ENCODE peak calls at places on chromosomes 5 and 9, in six cellular contexts. C is astrocyte, H is HepG2, M is SK-N-SH, O is fibroblast of lung, U is hepatocyte. A is an unnamed sample.

GRCh38 chr9:127307802-127308201 is 43.2 kb downstream of the GARNL3 start:
- DNase-seq in U (no peak), C (no peak), M (no peak), H (no peak), O (no peak), A (no peak)

GRCh38 chr5:122849746-122850145 is 4.3 kb downstream of the SNX24 start:
- DNase-seq in M (no peak), O (peak; percentile 51), U (peak; percentile 50), C (peak; percentile 29), H (no peak), A (no peak)

GRCh38 chr5:59816901-59817300 is 76.6 kb downstream of the PDE4D start:
- DNase-seq in M (no peak), H (no peak), U (no peak), C (no peak), O (no peak), A (no peak)

GRCh38 chr5:108707145-108707544 is 40.6 kb upstream of the FER start:
- DNase-seq in H (no peak), O (no peak), C (no peak), U (no peak), M (no peak), A (no peak)

GRCh38 chr9:74577956-74578355 is 80.8 kb downstream of the RORB start:
- DNase-seq in C (no peak), O (no peak), H (peak; percentile 9), M (no peak), U (peak; percentile 10), A (peak; percentile 11)

GRCh38 chr5:81749186-81749561 is 1.7 kb downstream of the SSBP2 start:
- DNase-seq in C (no peak), O (no peak), M (no peak), H (no peak), U (peak; percentile 10), A (peak; percentile 22)

GRCh38 chr5:427415-428087 is 15.4 kb upstream of the EXOC3 start:
- DNase-seq in O (no peak), H (no peak), U (no peak), C (no peak), M (no peak), A (no peak)

GRCh38 chr9:127428348-127428747 is 4.2 kb downstream of the ZNF79 start:
- DNase-seq in M (no peak), U (no peak), O (no peak), H (no peak), C (no peak), A (no peak)

GRCh38 chr9:77486463-77486862 is 161.7 kb downstream of the GNA14 start:
- DNase-seq in U (no peak), H (no peak), O (no peak), M (no peak), C (no peak), A (no peak)

GRCh38 chr9:133656211-133657119 is 20.3 kb downstream of the DBH start:
- DNase-seq in C (no peak), M (no peak), U (no peak), H (no peak), O (no peak), A (no peak)

GRCh38 chr5:6328173-6328572 is 50.2 kb downstream of the MED10 start:
- DNase-seq in C (peak; percentile 0), M (no peak), U (peak; percentile 64), O (peak; percentile 6), H (peak; percentile 12), A (peak; percentile 85)

GRCh38 chr5:4295663-4296339 is 700.2 kb downstream of the IRX1 start:
- DNase-seq in C (peak; percentile 4), M (peak; percentile 45), U (peak; percentile 51), O (peak; percentile 9), H (no peak), A (peak; percentile 86)

GRCh38 chr5:10885026-10885425 is 124.0 kb upstream of the DAP start:
- DNase-seq in U (no peak), O (peak; percentile 96), H (no peak), C (peak; percentile 95), M (no peak), A (no peak)

GRCh38 chr9:14403112-14403511 is 89.2 kb upstream of the NFIB start:
- DNase-seq in O (no peak), C (no peak), H (no peak), U (no peak), M (no peak), A (no peak)

GRCh38 chr5:148794275-148794674 is 32.1 kb upstream of the ADRB2 start:
- DNase-seq in C (no peak), H (no peak), O (no peak), U (no peak), M (no peak), A (no peak)

GRCh38 chr9:98993570-98993945 is 49.9 kb downstream of the COL15A1 start:
- DNase-seq in U (no peak), O (no peak), M (no peak), C (no peak), H (no peak), A (no peak)

GRCh38 chr9:98994226-98995058 is 50.7 kb downstream of the COL15A1 start:
- DNase-seq in C (no peak), O (no peak), M (no peak), H (no peak), U (no peak), A (no peak)

GRCh38 chr9:98991981-98992884 is 48.5 kb downstream of the COL15A1 start:
- DNase-seq in H (no peak), C (no peak), M (no peak), O (no peak), U (no peak), A (no peak)

GRCh38 chr9:98995059-98995665 is 51.5 kb downstream of the COL15A1 start:
- DNase-seq in U (no peak), M (no peak), H (no peak), O (no peak), C (no peak), A (no peak)

GRCh38 chr9:98992885-98993569 is 49.3 kb downstream of the COL15A1 start:
- DNase-seq in H (no peak), C (no peak), O (no peak), M (no peak), U (no peak), A (no peak)
- H3K4me2 ChIP-seq in H (no peak overlapping the region), C (no peak overlapping the region), O (no peak overlapping the region), M (no peak overlapping the region), U (no peak overlapping the region), A (no peak overlapping the region)

DNA sequence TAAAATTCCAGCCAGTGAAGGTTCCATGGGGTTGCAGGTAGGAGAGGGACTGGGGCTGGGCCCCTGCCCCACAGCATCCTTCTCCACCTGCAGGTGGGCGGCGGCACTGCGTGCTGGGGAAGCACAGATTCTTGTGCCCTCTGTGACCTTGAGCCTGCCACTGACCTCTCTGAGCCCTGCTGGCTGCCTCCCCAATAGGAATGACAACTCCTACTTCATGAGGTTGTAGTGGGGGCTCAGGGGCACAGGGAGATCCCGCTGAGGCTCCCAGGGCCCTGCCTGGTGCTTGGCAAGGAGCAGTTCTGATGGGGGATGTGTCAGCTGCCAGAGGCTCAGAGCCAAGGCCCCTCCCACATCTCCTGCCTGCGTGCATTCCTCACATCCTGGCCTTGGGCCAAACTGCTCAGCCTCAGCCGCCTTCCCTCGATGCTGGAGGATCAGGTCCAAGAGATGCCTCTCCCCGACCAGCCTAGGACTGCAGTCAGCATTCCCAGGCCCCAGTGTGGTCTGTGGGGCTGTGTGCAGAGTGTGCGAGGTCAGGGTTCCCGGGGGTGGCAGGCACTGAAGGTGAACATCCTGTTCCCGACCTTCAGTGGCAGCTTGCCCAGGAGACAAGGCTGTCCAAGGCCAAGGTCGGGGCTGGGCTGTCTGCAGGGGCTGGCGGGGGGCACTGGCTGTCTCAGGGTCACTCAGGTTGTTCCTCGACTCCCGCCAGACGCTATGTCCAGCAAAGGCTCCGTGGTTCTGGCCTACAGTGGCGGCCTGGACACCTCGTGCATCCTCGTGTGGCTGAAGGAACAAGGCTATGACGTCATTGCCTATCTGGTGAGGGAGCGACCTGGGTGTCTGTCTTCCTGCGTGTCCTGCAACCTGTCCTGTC is 7.0 kb downstream of the ASS1 start:
- DNase-seq in M (peak; percentile 81), H (peak; percentile 61), O (peak; percentile 93), C (peak; percentile 89), U (peak; percentile 96), A (no peak)
- H3K4me2 ChIP-seq in M (peak overlapping the region; percentile 34), H (peak overlapping the region; percentile 62), O (peak overlapping the region; percentile 68), C (peak overlapping the region; percentile 45), U (peak overlapping the region; percentile 55), A (no peak overlapping the region)

GRCh38 chr5:35145671-35146317 is 84.5 kb downstream of the PRLR start:
- DNase-seq in M (no peak), U (no peak), H (no peak), C (no peak), O (no peak), A (no peak)
- H3K4me2 ChIP-seq in M (no peak overlapping the region), U (no peak overlapping the region), H (no peak overlapping the region), C (peak overlapping the region; percentile 3), O (no peak overlapping the region), A (no peak overlapping the region)

DNA sequence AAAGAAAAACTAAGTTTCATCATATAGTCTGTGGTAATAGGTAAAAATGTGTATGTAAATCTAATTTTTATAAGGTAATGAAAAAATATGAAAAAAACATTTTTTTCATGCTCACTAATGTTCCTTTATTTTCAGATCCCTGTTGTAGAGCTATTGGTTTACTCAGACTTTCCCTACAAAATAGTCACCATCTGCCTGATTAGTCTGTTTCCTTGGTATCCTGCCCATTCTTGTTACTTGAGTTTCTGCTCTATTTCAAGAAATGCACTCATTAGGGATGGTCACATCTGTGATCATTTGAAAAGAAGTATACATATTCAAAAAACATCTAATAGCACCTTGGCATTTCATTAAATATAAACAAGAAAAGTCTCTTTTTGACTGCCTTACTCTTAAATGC is 21.6 kb upstream of the RASA1 start:
- DNase-seq in C (no peak), H (no peak), U (no peak), O (peak; percentile 13), M (no peak), A (no peak)
- H3K4me2 ChIP-seq in C (no peak overlapping the region), H (no peak overlapping the region), U (no peak overlapping the region), O (no peak overlapping the region), M (no peak overlapping the region), A (no peak overlapping the region)

GRCh38 chr5:139755892-139756671 is 39.5 kb upstream of the PSD2 start:
- DNase-seq in U (peak; percentile 63), O (peak; percentile 12), H (peak; percentile 41), C (no peak), M (peak; percentile 70), A (peak; percentile 88)
- H3K4me2 ChIP-seq in U (peak overlapping the region; percentile 85), O (no peak overlapping the region), H (peak overlapping the region; percentile 84), C (peak overlapping the region; percentile 75), M (no peak overlapping the region), A (peak overlapping the region; percentile 91)

GRCh38 chr5:80646926-80647325 is 7.5 kb upstream of the MSH3 start:
- DNase-seq in C (no peak), H (no peak), U (no peak), O (no peak), M (no peak), A (no peak)
- H3K4me2 ChIP-seq in C (no peak overlapping the region), H (no peak overlapping the region), U (no peak overlapping the region), O (no peak overlapping the region), M (no peak overlapping the region), A (no peak overlapping the region)

A was measured in neural progenitor cell.